ENCODE peak calls at places on chromosomes 2 and 18, in seven cellular contexts. A, Y, R, E, J, N and M are unnamed samples.

GRCh38 chr2:148122788-148123187 is 101.9 kb downstream of the MBD5 start:
- DNase-seq in A (peak), Y (no peak), R (peak), E (no peak), J (no peak), N (no peak), M (no peak)

GRCh38 chr2:102206666-102207341 is 20.0 kb downstream of the IL1RL2 start:
- DNase-seq in A (no peak), Y (no peak), R (no peak), E (no peak), J (no peak), N (no peak), M (no peak)

GRCh38 chr2:73176205-73176880 is 26.0 kb upstream of the NOTO start:
- DNase-seq in A (no peak), Y (peak), R (peak), E (no peak), J (no peak), N (no peak), M (no peak)

GRCh38 chr18:28728891-28729290 is 552.0 kb upstream of the CDH2 start:
- DNase-seq in A (peak), Y (no peak), R (peak), E (no peak), J (no peak), N (no peak), M (no peak)

GRCh38 chr2:196954001-196954400 is 27.5 kb upstream of the PGAP1 start:
- DNase-seq in A (no peak), Y (no peak), R (no peak), E (no peak), J (no peak), N (no peak), M (no peak)

GRCh38 chr2:105369777-105370690 is 28.8 kb downstream of the FHL2 start:
- DNase-seq in A (peak), Y (peak), R (peak), E (peak), J (peak), N (peak), M (peak)

GRCh38 chr2:105824446-105824845 is 79.7 kb downstream of the NCK2 start:
- DNase-seq in A (peak), Y (no peak), R (no peak), E (no peak), J (no peak), N (no peak), M (no peak)

GRCh38 chr2:240626531-240627300 is 1.4 kb downstream of the GPR35 start:
- DNase-seq in A (no peak), Y (peak), R (no peak), E (no peak), J (no peak), N (no peak), M (no peak)

GRCh38 chr2:107376910-107377309 is 449.8 kb upstream of the RGPD4 start:
- DNase-seq in A (no peak), Y (no peak), R (no peak), E (no peak), J (no peak), N (no peak), M (no peak)

GRCh38 chr18:58453913-58454317 is 175.0 kb downstream of the ALPK2 start:
- DNase-seq in A (no peak), Y (no peak), R (no peak), E (no peak), J (no peak), N (no peak), M (no peak)

GRCh38 chr18:60892855-60893254 is 440.4 kb upstream of the CDH20 start:
- DNase-seq in A (peak), Y (no peak), R (peak), E (peak), J (peak), N (peak), M (no peak)

GRCh38 chr2:113233593-113234550 is 44.8 kb downstream of the PAX8 start:
- DNase-seq in A (peak), Y (no peak), R (peak), E (no peak), J (no peak), N (no peak), M (no peak)

GRCh38 chr2:212005077-212005671 is 533.4 kb downstream of the ERBB4 start:
- DNase-seq in A (peak), Y (peak), R (peak), E (no peak), J (no peak), N (peak), M (no peak)

DNA sequence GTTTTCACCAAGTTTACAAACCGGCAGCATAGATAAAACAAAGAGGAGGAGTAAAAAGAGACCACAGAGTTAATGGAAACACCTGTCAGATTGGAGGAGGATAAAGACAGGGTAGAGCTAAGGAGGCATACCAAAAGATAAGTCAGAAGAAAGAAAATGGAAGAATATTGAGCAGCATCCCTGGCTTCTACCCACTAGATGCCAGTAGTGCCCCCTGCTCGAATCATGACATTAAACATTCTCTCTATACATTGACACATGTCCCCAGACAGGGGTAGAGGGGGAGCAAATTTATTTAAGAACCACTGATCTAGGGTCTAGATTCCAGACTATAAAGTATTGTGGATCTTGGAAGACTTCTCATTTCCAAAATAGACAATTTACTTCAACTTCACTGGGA is 159.8 kb upstream of the ETAA1 start:
- DNase-seq in A (peak), Y (no peak), R (peak), E (no peak), J (no peak), N (no peak), M (no peak)
- TF ChIP-seq CTCF in A (peak), Y (no peak), R (peak), E (peak), J (no peak), N (no peak), M (no peak)

GRCh38 chr2:121132054-121132453 is 152.9 kb downstream of the TFCP2L1 start:
- DNase-seq in A (no peak), Y (no peak), R (no peak), E (no peak), J (no peak), N (no peak), M (no peak)

GRCh38 chr2:121131375-121131774 is 153.6 kb downstream of the TFCP2L1 start:
- DNase-seq in A (no peak), Y (no peak), R (no peak), E (no peak), J (no peak), N (no peak), M (no peak)

GRCh38 chr2:121129692-121130091 is 155.3 kb downstream of the TFCP2L1 start:
- DNase-seq in A (no peak), Y (no peak), R (no peak), E (no peak), J (no peak), N (no peak), M (no peak)

GRCh38 chr2:121130301-121130850 is 154.6 kb downstream of the TFCP2L1 start:
- DNase-seq in A (no peak), Y (no peak), R (no peak), E (no peak), J (no peak), N (no peak), M (no peak)

DNA sequence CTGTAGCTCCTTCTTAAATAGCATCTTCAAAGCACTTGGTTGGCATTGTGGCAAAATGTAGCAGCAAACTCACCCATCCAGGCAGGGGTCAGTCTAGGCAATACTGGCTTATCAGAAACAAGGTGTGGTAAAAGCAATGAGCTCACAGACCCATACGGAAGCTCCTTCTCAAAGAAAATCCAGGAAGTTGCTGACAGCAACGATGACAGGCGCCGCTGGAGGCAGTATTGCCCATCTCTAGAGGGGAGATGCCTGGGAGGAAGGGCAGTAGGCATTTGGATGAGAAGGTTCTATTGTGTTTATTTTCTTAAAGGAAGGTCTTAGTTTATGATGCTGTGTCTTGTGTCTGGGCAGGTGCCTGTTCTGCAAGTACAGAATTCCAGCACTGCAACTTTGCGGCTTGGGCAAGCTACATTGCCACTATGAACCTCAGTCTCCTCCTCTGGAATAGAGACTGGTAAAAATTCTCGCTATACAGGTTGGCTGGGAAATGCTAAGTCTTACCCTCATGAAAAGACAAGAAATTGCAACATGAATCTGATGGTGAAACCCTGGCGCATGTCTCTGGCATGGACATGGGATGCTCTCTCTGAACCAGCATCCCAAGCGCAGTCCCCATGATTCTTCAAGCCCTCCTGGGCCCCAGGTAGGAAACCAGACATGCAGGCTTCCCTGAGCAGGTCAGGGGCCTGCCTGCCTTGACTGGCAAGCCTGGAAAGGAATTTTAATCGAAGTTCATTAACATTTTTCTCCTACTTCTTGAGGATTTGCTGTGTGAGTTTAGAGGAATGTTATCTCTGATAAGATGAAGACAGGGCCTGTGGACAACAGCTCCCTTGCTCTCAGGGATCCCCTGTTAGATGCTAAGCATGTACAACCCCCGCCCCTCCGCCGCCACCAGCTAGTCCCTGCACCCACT is 156.0 kb downstream of the TFCP2L1 start:
- DNase-seq in A (peak), Y (peak), R (peak), E (no peak), J (no peak), N (peak), M (no peak)
- TF ChIP-seq CTCF in A (peak), Y (peak), R (peak), E (peak), J (peak), N (peak), M (peak)

DNA sequence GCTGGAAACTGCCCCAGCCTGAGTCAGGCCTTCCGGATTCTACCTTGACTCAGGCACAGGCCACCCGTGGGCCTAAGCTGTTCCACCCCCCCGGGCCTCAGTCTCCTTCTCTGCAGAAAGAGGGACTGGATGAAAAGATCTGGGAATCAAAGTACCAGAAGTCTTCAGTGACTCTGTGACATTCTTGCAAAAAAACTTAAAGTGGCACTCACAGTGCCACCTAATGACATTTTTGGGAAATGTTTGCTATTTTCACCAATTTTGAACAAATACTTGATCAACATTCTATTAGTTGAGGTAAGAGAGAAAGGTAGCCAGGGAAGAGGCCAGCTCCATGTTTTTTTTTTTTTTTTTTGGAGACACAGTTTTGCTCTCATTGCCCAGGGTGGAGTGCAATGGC is 48.3 kb upstream of the ACAA2 start:
- DNase-seq in A (peak), Y (no peak), R (no peak), E (no peak), J (no peak), N (no peak), M (no peak)
- TF ChIP-seq CTCF in A (peak), Y (no peak), R (peak), E (peak), J (peak), N (peak), M (peak)

GRCh38 chr2:67854798-67855197 is 208.0 kb downstream of the C1D start:
- DNase-seq in A (no peak), Y (no peak), R (no peak), E (no peak), J (no peak), N (no peak), M (no peak)
- TF ChIP-seq CTCF in A (no peak), Y (no peak), R (peak), E (peak), J (no peak), N (peak), M (no peak)

DNA sequence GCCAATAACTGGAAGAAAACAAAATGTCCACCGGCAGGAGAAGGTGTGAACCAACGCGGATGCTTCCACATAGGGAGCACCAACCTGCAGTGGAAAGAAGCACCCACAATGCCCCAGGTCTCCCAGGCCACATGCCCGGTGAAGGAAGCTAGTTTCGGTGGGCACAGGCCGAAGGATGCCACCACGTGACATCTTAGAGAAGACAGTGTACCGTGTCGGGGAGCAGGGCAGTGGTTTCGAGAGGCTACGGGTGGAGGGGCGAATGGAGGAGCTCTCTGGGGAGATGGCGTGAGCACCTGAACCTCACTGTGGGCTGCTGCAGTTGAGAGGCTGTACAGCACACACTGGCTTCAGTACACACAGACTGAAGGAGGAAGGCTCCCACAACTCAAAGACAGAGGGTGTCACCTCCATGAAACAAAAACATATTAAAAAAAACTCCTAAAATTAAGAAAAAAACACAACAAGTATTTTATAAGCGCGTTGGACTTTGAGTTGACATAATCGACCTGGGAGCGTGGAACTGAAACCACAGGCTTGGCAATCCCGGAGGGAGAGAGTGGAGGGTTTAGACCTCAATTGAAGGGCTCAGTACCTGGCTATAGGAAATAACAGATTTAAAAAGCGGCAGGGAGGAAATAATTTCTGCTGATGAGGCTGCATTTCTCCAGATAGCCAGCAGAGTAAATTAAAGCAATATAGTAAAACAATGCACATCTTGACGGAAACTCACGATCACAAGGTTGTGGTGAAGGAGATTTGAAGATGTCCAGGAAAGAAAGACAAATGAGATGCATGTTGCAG is 160.1 kb downstream of the RTP5 start:
- DNase-seq in A (no peak), Y (no peak), R (no peak), E (no peak), J (no peak), N (no peak), M (peak)
- TF ChIP-seq CTCF in A (no peak), Y (peak), R (peak), E (no peak), J (no peak), N (peak), M (peak)

GRCh38 chr2:120976501-120977307 is 241.0 kb downstream of the GLI2 start:
- DNase-seq in A (no peak), Y (no peak), R (no peak), E (no peak), J (no peak), N (no peak), M (no peak)

GRCh38 chr2:120979398-120979797 is 243.7 kb downstream of the GLI2 start:
- DNase-seq in A (no peak), Y (no peak), R (no peak), E (no peak), J (no peak), N (no peak), M (no peak)

GRCh38 chr2:120979921-120980320 is 244.3 kb downstream of the GLI2 start:
- DNase-seq in A (no peak), Y (no peak), R (no peak), E (no peak), J (no peak), N (no peak), M (no peak)

GRCh38 chr2:120978359-120979050 is 242.8 kb downstream of the GLI2 start:
- DNase-seq in A (peak), Y (no peak), R (peak), E (no peak), J (no peak), N (no peak), M (no peak)

DNA sequence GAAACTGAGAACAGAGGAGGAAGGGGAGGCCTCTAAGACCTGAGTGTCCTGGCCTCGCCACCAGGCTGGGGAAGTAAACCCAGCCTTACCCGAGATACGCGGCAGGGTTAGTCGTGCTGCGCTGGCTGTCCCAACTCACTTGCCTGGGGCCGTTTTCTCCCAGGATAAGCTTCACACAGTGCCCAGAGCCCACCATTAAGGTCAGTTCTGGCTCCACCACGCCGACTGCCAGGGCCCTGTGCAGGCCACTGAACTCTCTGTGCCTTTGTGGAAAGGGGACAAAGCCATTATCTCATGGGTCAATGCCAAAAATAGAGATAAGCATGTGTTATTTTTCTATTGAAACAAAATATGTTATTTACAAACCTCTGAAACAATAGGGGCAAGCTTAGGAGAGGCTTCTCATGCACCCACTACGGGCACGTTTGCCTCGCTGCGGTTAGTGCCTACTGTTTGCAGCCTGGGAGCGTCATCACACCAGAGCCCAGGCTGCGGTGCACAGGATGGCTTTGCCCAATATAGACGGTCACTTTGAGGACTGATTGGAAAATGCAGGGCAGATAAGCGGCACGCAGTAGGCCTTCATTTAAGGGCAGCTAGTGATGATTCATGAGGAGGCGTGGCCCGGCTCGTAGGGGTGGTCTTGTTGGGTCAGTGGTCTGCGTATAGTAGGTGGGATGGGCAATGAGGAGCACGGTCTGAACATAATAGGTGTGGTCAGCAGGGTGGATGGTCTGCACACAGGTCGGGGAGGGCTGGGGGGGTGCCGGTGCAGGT is 242.1 kb downstream of the GLI2 start:
- DNase-seq in A (no peak), Y (no peak), R (no peak), E (no peak), J (no peak), N (no peak), M (no peak)
- TF ChIP-seq CTCF in A (no peak), Y (no peak), R (no peak), E (no peak), J (no peak), N (no peak), M (no peak)

DNA sequence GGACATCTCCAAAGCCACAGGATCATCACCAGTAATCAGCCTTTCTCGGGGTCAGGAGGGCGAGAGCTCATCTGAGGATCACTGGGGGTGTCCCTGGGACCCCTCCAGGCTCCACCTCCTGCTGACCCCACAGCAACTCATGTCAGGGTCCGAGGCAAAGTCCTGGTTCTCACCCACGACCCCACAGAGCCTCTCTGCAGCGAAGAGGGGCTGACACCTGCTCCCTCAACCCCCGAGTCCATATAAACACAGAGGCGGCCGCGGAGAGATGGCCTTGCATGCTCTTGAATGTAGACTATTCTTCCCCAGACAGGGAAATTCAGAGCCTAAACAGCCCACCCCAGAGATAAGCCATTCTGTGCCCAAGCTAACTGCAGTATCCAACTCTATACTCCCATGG is 29.9 kb downstream of the HS6ST1 start:
- DNase-seq in A (no peak), Y (peak), R (no peak), E (no peak), J (no peak), N (no peak), M (no peak)
- TF ChIP-seq CTCF in A (no peak), Y (no peak), R (no peak), E (no peak), J (no peak), N (no peak), M (no peak)

GRCh38 chr18:63963610-63964256 is 6.1 kb upstream of the SERPINB8 start:
- DNase-seq in A (peak), Y (no peak), R (peak), E (no peak), J (peak), N (peak), M (no peak)
- TF ChIP-seq CTCF in A (peak), Y (peak), R (peak), E (peak), J (peak), N (peak), M (peak)